ENCODE peak calls at places on chromosome 7, in four cellular contexts. W is K562, Z is SK-N-SH, L is GM12892. B is an unnamed sample.

GRCh38 chr7:23357190-23358093 is 58.3 kb downstream of the MALSU1 start:
- DNase-seq in Z (no peak), L (no peak), W (peak), B (no peak)

GRCh38 chr7:149427096-149427680 is 33.7 kb downstream of the ZNF777 start:
- DNase-seq in L (no peak), Z (peak), W (no peak), B (no peak)

GRCh38 chr7:33654641-33655040 is 250.7 kb upstream of the BMPER start:
- DNase-seq in Z (no peak), L (no peak), W (no peak), B (no peak)

GRCh38 chr7:17706255-17706654 is 234.0 kb downstream of the SNX13 start:
- DNase-seq in L (no peak), W (no peak), Z (no peak), B (no peak)

GRCh38 chr7:43104874-43105520 is 7.5 kb upstream of the HECW1 start:
- DNase-seq in L (no peak), W (peak), Z (no peak), B (no peak)

GRCh38 chr7:44220732-44221131 is 20.0 kb downstream of the YKT6 start:
- DNase-seq in Z (peak), W (no peak), L (no peak), B (no peak)

GRCh38 chr7:157020514-157021070 is 10.1 kb upstream of the MNX1 start:
- DNase-seq in L (no peak), W (no peak), Z (peak), B (no peak)

GRCh38 chr7:21345361-21345760 is 82.5 kb upstream of the SP4 start:
- DNase-seq in L (no peak), Z (no peak), W (no peak), B (no peak)

GRCh38 chr7:116316838-116317612 is 106.7 kb downstream of the TES start:
- DNase-seq in W (no peak), Z (no peak), L (no peak), B (no peak)

GRCh38 chr7:82593780-82594179 is 150.2 kb upstream of the CACNA2D1 start:
- DNase-seq in Z (no peak), L (no peak), W (no peak), B (no peak)

GRCh38 chr7:24755541-24756416 is 1.5 kb downstream of the GSDME start:
- DNase-seq in W (no peak), Z (no peak), L (peak), B (no peak)

DNA sequence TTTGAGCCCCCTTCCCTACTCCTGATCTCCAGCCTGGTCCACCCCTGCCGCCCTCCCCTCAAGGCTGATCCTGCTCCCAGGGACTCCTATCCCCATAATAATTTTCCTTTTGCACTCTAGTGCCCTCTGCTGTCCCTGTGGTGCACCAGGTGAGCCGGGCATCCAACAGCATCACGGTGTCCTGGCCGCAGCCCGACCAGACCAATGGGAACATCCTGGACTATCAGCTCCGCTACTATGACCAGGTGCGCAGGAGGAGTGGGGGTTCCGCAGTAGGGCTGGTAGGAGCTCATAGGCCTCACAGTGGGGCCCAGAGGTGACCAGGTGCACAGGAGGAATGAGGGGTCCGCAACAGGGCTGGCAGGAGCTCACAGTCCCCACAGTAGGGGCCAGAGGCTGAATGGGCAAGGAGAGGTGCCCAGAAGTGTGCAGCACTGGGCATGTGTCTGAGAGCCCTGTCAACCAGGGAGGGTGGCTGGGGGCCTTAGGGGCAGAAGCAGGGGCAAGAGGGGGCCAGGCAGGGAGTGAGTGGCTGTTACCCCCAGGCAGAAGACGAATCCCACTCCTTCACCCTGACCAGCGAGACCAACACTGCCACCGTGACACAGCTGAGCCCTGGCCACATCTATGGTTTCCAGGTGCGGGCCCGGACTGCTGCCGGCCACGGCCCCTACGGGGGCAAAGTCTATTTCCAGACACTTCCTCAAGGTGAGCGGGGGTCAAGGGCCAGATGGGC is 11.7 kb downstream of the EPHB6 start:
- DNase-seq in L (no peak), Z (peak), W (peak), B (no peak)
- TF ChIP-seq POLR2AphosphoS5 in L (no peak), Z (no peak), W (no peak), B (no peak)

GRCh38 chr7:257647-257992 is 32.4 kb upstream of the FOXL3 start:
- DNase-seq in W (no peak), L (no peak), Z (no peak), B (no peak)

GRCh38 chr7:258476-259190 is 31.3 kb upstream of the FOXL3 start:
- DNase-seq in W (peak), L (no peak), Z (no peak), B (no peak)

GRCh38 chr7:260441-261281 is 29.3 kb upstream of the FOXL3 start:
- DNase-seq in Z (no peak), W (no peak), L (no peak), B (no peak)

GRCh38 chr7:259751-260405 is 30.1 kb upstream of the FOXL3 start:
- DNase-seq in W (no peak), L (no peak), Z (no peak), B (no peak)

DNA sequence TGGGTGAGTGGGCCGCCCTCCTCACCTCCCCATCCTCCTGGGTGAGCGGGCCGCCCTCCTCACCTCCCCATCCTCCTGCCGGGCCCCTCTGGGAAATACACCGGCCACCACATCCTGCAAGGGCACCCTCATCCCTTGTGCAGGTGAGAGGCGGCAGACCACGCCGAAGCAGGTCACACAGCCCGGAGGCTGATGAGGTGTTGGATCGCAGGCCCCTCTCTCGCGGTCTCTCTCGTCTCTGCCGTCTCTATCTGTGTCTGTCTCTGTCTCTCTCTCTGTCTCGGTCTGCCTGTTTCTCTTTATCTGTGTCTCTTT is 30.8 kb upstream of the FOXL3 start:
- DNase-seq in Z (no peak), W (no peak), L (no peak), B (no peak)
- TF ChIP-seq TAF1 in Z (no peak), W (no peak), L (no peak), B (no peak)

GRCh38 chr7:798921-799470 is 33.3 kb upstream of the SUN1 start:
- DNase-seq in Z (no peak), W (no peak), L (no peak), B (no peak)

GRCh38 chr7:805261-805660 is 27.0 kb upstream of the SUN1 start:
- DNase-seq in L (no peak), Z (no peak), W (no peak), B (no peak)

GRCh38 chr7:803243-803635 is 29.0 kb upstream of the SUN1 start:
- DNase-seq in Z (no peak), L (no peak), W (no peak), B (no peak)

GRCh38 chr7:802500-803242 is 29.6 kb upstream of the SUN1 start:
- DNase-seq in W (no peak), Z (no peak), L (no peak), B (no peak)

DNA sequence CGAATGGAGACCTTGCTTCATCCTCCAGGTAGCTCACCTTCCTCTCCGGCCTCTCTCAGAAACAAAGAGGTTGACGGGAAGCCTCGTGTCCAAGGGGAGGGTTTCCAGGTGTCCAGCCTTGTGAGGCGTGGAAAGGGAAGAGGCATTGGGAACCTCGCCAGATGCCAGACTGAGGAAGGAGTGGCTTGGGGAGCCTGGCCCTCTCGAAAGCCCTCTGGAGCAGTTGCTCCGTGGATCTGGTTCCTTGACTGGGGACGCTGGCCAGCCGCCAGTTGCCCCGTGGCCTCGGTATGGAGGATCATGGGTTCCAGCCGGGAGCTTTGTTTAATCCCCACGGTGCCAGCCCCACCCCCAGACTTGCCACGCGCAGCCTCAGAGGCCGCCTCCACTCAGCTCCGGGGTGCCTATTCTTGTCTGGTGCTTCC is 30.3 kb upstream of the SUN1 start:
- DNase-seq in Z (peak), L (no peak), W (no peak), B (no peak)
- TF ChIP-seq POLR2AphosphoS5 in Z (no peak), L (no peak), W (no peak), B (no peak)

GRCh38 chr7:139658919-139659675 is 118.7 kb downstream of the HIPK2 start:
- DNase-seq in L (no peak), Z (no peak), W (no peak), B (no peak)
- TF ChIP-seq TAF1 in L (no peak), Z (no peak), W (no peak), B (no peak)

GRCh38 chr7:11716185-11716584 is 115.8 kb downstream of the THSD7A start:
- DNase-seq in Z (no peak), L (no peak), W (no peak), B (no peak)
- TF ChIP-seq POLR2AphosphoS5 in Z (no peak), L (no peak), W (no peak), B (no peak)

B was measured in GM12891.